ENCODE peak calls at places on chromosomes 6 and 20, in seven cellular contexts. F is IMR-90, P is A549, Z is GM12878, A is H1, O is HepG2, K is K562. Y is an unnamed sample.

GRCh38 chr6:116221067-116221466 is 32.8 kb downstream of the TSPYL4 start:
- DNase-seq in O (no peak), P (no peak), K (no peak), F (peak), A (no peak), Z (no peak), Y (no peak)

GRCh38 chr6:938271-939046 is 245.5 kb upstream of the EXOC2 start:
- DNase-seq in K (no peak), F (no peak), P (no peak), O (no peak), A (no peak), Z (no peak), Y (no peak)

GRCh38 chr6:105794263-105794662 is 291.9 kb upstream of the PRDM1 start:
- DNase-seq in F (no peak), A (no peak), P (peak), K (no peak), O (peak), Z (no peak), Y (no peak)

GRCh38 chr20:24785141-24785924 is 163.7 kb upstream of the CST7 start:
- DNase-seq in F (peak), A (no peak), Z (no peak), P (peak), O (no peak), K (no peak), Y (no peak)

GRCh38 chr20:9912858-9913434 is 74.1 kb upstream of the PAK5 start:
- DNase-seq in F (peak), Z (no peak), O (peak), K (peak), P (peak), A (no peak), Y (peak)

GRCh38 chr6:160972111-160972510 is 19.5 kb upstream of the MAP3K4 start:
- DNase-seq in O (no peak), P (no peak), F (peak), Z (no peak), A (no peak), K (no peak), Y (no peak)

GRCh38 chr6:112027942-112028674 is 25.8 kb upstream of the CCN6 start:
- DNase-seq in P (no peak), A (no peak), Z (no peak), F (no peak), K (no peak), O (no peak), Y (no peak)

GRCh38 chr6:169340395-169340794 is 86.7 kb upstream of the THBS2 start:
- DNase-seq in F (no peak), A (no peak), K (no peak), Z (no peak), P (peak), O (no peak), Y (peak)

GRCh38 chr6:35469711-35470662 is 1.8 kb downstream of the RPL10A start:
- DNase-seq in Z (no peak), O (peak), K (peak), P (no peak), A (no peak), F (no peak), Y (peak)

GRCh38 chr6:161001421-161001820 is 9.9 kb downstream of the MAP3K4 start:
- DNase-seq in A (no peak), F (no peak), P (no peak), Z (no peak), O (peak), K (no peak), Y (no peak)

GRCh38 chr6:37131104-37131959 is 38.6 kb upstream of the PIM1 start:
- DNase-seq in A (no peak), P (peak), F (no peak), O (peak), Z (no peak), K (no peak), Y (peak)

GRCh38 chr6:150443621-150444020 is 74.8 kb downstream of the IYD start:
- DNase-seq in A (no peak), O (no peak), P (no peak), Z (no peak), K (no peak), F (no peak), Y (no peak)

GRCh38 chr6:93282521-93283031 is 136.8 kb downstream of the EPHA7 start:
- DNase-seq in P (no peak), Z (no peak), A (no peak), O (no peak), F (no peak), K (no peak), Y (no peak)

GRCh38 chr6:96898241-96898851 is 655 bp upstream of the NDUFAF4 start:
- DNase-seq in O (no peak), Z (no peak), A (no peak), K (peak), F (peak), P (peak), Y (peak)

GRCh38 chr6:139757766-139758655 is 383.6 kb upstream of the CITED2 start:
- DNase-seq in K (no peak), O (no peak), F (peak), Z (no peak), A (no peak), P (no peak), Y (no peak)

GRCh38 chr6:156026543-156027268 is 571.1 kb upstream of the NOX3 start:
- DNase-seq in A (no peak), P (no peak), K (no peak), O (no peak), Z (no peak), F (no peak), Y (no peak)

GRCh38 chr6:1695546-1696494 is 86.1 kb downstream of the FOXC1 start:
- DNase-seq in Z (no peak), F (no peak), P (no peak), K (no peak), A (no peak), O (no peak), Y (no peak)

GRCh38 chr6:119158057-119158848 is 79.8 kb upstream of the FAM184A start:
- DNase-seq in O (no peak), A (no peak), P (no peak), K (no peak), Z (no peak), F (peak), Y (no peak)

GRCh38 chr6:52984247-52984646 is 10.8 kb downstream of the GSTA4 start:
- DNase-seq in F (no peak), Z (peak), K (no peak), A (no peak), P (no peak), O (no peak), Y (no peak)

GRCh38 chr20:45792513-45793118 is 862 bp downstream of the DNTTIP1 start:
- DNase-seq in O (no peak), A (no peak), F (no peak), Z (no peak), P (no peak), K (no peak), Y (no peak)

GRCh38 chr20:46756419-46756818 is 47.0 kb downstream of the SLC2A10 start:
- DNase-seq in P (no peak), A (no peak), K (no peak), O (no peak), F (no peak), Z (no peak), Y (no peak)

GRCh38 chr20:25252226-25252625 is 4.3 kb downstream of the PYGB start:
- DNase-seq in F (no peak), A (no peak), O (no peak), P (no peak), Z (no peak), K (no peak), Y (no peak)

GRCh38 chr6:111524252-111524651 is 41.2 kb upstream of the REV3L start:
- DNase-seq in Z (no peak), F (no peak), K (no peak), P (no peak), O (no peak), A (no peak), Y (no peak)

GRCh38 chr20:31966991-31967655 is 828 bp upstream of the XKR7 start:
- DNase-seq in Z (no peak), A (no peak), K (no peak), P (no peak), O (no peak), F (no peak), Y (peak)

GRCh38 chr6:17490724-17491123 is 97.3 kb downstream of the CAP2 start:
- DNase-seq in A (no peak), Z (no peak), F (no peak), K (no peak), O (no peak), P (no peak), Y (no peak)

GRCh38 chr20:47335251-47336012 is 21.1 kb downstream of the ZMYND8 start:
- DNase-seq in P (no peak), Z (no peak), A (no peak), O (no peak), K (no peak), F (no peak), Y (no peak)

GRCh38 chr6:137799950-137800568 is 67.0 kb upstream of the TNFAIP3 start:
- DNase-seq in F (peak), Z (no peak), A (no peak), K (peak), P (peak), O (peak), Y (peak)

GRCh38 chr6:137801352-137802088 is 65.5 kb upstream of the TNFAIP3 start:
- DNase-seq in O (no peak), Z (no peak), K (no peak), P (no peak), A (no peak), F (no peak), Y (no peak)

GRCh38 chr6:137798846-137799245 is 68.2 kb upstream of the TNFAIP3 start:
- DNase-seq in O (no peak), F (peak), A (no peak), P (no peak), Z (no peak), K (no peak), Y (no peak)

GRCh38 chr6:137802408-137803182 is 64.5 kb upstream of the TNFAIP3 start:
- DNase-seq in F (no peak), Z (no peak), O (peak), P (no peak), K (no peak), A (no peak), Y (no peak)

DNA sequence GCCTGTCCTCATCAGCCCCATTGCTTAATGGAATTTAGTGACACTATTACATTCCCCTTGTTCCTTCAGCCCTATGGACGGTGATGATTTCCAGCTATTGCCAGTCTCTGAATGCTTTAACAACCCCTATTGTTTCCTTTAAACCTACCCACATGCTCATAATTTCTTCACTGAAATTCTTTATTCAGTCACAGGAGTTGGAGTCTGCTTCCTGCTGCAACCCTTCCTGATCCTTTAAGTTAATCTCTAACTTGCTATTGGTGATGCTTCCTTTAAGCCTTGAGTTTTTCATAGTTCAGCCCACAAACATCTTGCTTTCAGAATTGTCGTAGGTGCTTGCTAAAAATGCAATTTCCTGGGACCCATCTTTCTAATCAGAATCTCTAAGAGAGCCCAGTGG is 66.3 kb upstream of the TNFAIP3 start:
- DNase-seq in F (no peak), P (no peak), A (no peak), Z (no peak), O (no peak), K (no peak), Y (no peak)
- TF ChIP-seq RFX5 in F (no peak), P (no peak), A (no peak), Z (no peak), O (no peak), K (no peak), Y (no peak)

GRCh38 chr6:41036601-41037000 is 2.4 kb downstream of the UNC5CL start:
- DNase-seq in O (no peak), K (no peak), Z (no peak), P (no peak), F (no peak), A (no peak), Y (no peak)

GRCh38 chr6:41040911-41041536 is 1.2 kb upstream of the TSPO2 start:
- DNase-seq in F (no peak), P (no peak), K (peak), A (no peak), O (no peak), Z (no peak), Y (no peak)

GRCh38 chr6:41040101-41040910 is 1.3 kb upstream of the UNC5CL start:
- DNase-seq in K (peak), O (peak), Z (no peak), F (no peak), P (peak), A (no peak), Y (no peak)

GRCh38 chr6:41037107-41037900 is 1.7 kb downstream of the UNC5CL start:
- DNase-seq in P (no peak), K (no peak), F (no peak), O (no peak), A (no peak), Z (no peak), Y (no peak)

GRCh38 chr6:41039060-41039998 is at the start of gene UNC5CL:
- DNase-seq in Z (no peak), P (peak), O (peak), A (no peak), K (peak), F (no peak), Y (peak)
- TF ChIP-seq RFX5 in Z (no peak), P (no peak), O (no peak), A (no peak), K (no peak), F (no peak), Y (no peak)

GRCh38 chr6:30844118-30844535 is 40.2 kb upstream of the DDR1 start:
- DNase-seq in O (peak), A (no peak), K (no peak), F (peak), P (peak), Z (no peak), Y (no peak)
- TF ChIP-seq RFX5 in O (no peak), A (no peak), K (no peak), F (no peak), P (no peak), Z (no peak), Y (no peak)

GRCh38 chr6:131782764-131783163 is 25.1 kb upstream of the ENPP1 start:
- DNase-seq in P (no peak), F (no peak), Z (no peak), O (no peak), K (no peak), A (no peak), Y (no peak)
- TF ChIP-seq RFX5 in P (no peak), F (no peak), Z (no peak), O (no peak), K (no peak), A (no peak), Y (no peak)